ENCODE peak calls at places on chromosomes 4 and X, in seven cellular contexts. U is stimulated activated CD4-positive, alpha-beta T cell treated with anti-CD3 and anti-CD28 coated beads, Interleukin-1b, Interleukin-23, amount 100 ng/mL, for 4 hours; Y is A549; V is HFF-Myc; C is astrocyte of the hippocampus; A is foreskin fibroblast; J is T-cell. R is an unnamed sample.

GRCh38 chrX:74422576-74423288 is 1.4 kb downstream of the SLC16A2 start:
- DNase-seq in U (peak), Y (no peak), V (no peak), C (peak), A (peak), J (no peak), R (peak)

GRCh38 chrX:129823115-129823514 is 20.6 kb downstream of the ZDHHC9 start:
- DNase-seq in U (no peak), Y (peak), V (no peak), C (peak), A (peak), J (peak), R (peak)

GRCh38 chr4:147182041-147182440 is 236.4 kb upstream of the TTC29 start:
- DNase-seq in U (no peak), Y (no peak), V (peak), C (no peak), A (peak), J (no peak), R (no peak)

GRCh38 chrX:23785564-23785963 is 2.6 kb downstream of the SAT1 start:
- DNase-seq in U (no peak), Y (peak), V (no peak), C (no peak), A (no peak), J (no peak), R (no peak)

GRCh38 chr4:13907255-13907751 is 279.8 kb upstream of the BOD1L1 start:
- DNase-seq in U (no peak), Y (peak), V (peak), C (peak), A (peak), J (no peak), R (peak)

GRCh38 chr4:14257903-14258302 is 630.4 kb upstream of the BOD1L1 start:
- DNase-seq in U (no peak), Y (no peak), V (no peak), C (no peak), A (no peak), J (no peak), R (no peak)

GRCh38 chr4:62018537-62018936 is 818.4 kb downstream of the ADGRL3 start:
- DNase-seq in U (no peak), Y (no peak), V (no peak), C (no peak), A (no peak), J (no peak), R (peak)

GRCh38 chr4:151219091-151219490 is 57.9 kb upstream of the PRSS48 start:
- DNase-seq in U (no peak), Y (no peak), V (no peak), C (no peak), A (no peak), J (no peak), R (no peak)

GRCh38 chr4:70613893-70614572 is 14.5 kb upstream of the ENAM start:
- DNase-seq in U (no peak), Y (no peak), V (no peak), C (no peak), A (peak), J (no peak), R (no peak)

GRCh38 chr4:93834371-93835066 is 6.0 kb downstream of the ATOH1 start:
- DNase-seq in U (no peak), Y (no peak), V (no peak), C (peak), A (no peak), J (no peak), R (peak)